ENCODE peak calls at places on chromosomes 16 and 17, in five cellular contexts. Z is NCI-H1105 treated with DMSO at 0.1 percent for 48 hours; X is AG04450; V is fibroblast of the aortic adventitia; O is activated naive CD4-positive, alpha-beta T cell treated with anti-CD3 and anti-CD28 coated beads for 36 hours. J is an unnamed sample.

GRCh38 chr16:66608241-66609138 is 4.0 kb downstream of the CMTM3 start:
- DNase-seq in V (peak; percentile 89), Z (peak; percentile 54), O (peak; percentile 89), X (peak; percentile 71), J (peak; percentile 74)

GRCh38 chr17:72858826-72859495 is 233.5 kb downstream of the SLC39A11 start:
- DNase-seq in O (no peak), V (no peak), Z (no peak), X (no peak), J (no peak)

GRCh38 chr17:66889480-66890230 is 54.7 kb downstream of the CACNG5 start:
- DNase-seq in Z (peak; percentile 90), X (no peak), V (no peak), O (no peak), J (no peak)

GRCh38 chr17:71902931-71903506 is 217.8 kb upstream of the SOX9 start:
- DNase-seq in X (no peak), Z (no peak), O (no peak), V (no peak), J (no peak)

GRCh38 chr16:10231563-10231962 is 49.3 kb upstream of the GRIN2A start:
- DNase-seq in X (no peak), O (no peak), V (no peak), Z (no peak), J (no peak)

GRCh38 chr16:80176114-80176513 is 364.7 kb upstream of the DYNLRB2 start:
- DNase-seq in Z (no peak), O (no peak), V (no peak), X (no peak), J (no peak)

GRCh38 chr16:508884-509736 is 18.4 kb upstream of the CAPN15 start:
- DNase-seq in X (no peak), O (no peak), V (no peak), Z (no peak), J (no peak)

GRCh38 chr17:76498886-76499667 is 2.1 kb downstream of the RHBDF2 start:
- DNase-seq in O (no peak), X (no peak), Z (no peak), V (no peak), J (no peak)

GRCh38 chr17:74446551-74447500 is 14.9 kb downstream of the GPRC5C start:
- DNase-seq in X (no peak), Z (no peak), O (peak; percentile 29), V (no peak), J (no peak)

GRCh38 chr16:70753694-70754325 is 47.1 kb downstream of the VAC14 start:
- DNase-seq in O (no peak), V (no peak), X (no peak), Z (no peak), J (no peak)

GRCh38 chr16:11748404-11749254 is 6.0 kb upstream of the TXNDC11 start:
- DNase-seq in Z (no peak), X (no peak), O (no peak), V (no peak), J (no peak)

GRCh38 chr17:81684442-81684911 is 666 bp downstream of the HGS start:
- DNase-seq in O (peak; percentile 27), Z (no peak), X (no peak), V (peak; percentile 81), J (no peak)

GRCh38 chr16:31703526-31704128 is 170.0 kb upstream of the ZNF267 start:
- DNase-seq in Z (no peak), X (no peak), O (no peak), V (no peak), J (no peak)

GRCh38 chr17:410674-411401 is 58.2 kb upstream of the RPH3AL start:
- DNase-seq in X (no peak), Z (no peak), V (peak; percentile 28), O (peak; percentile 56), J (peak; percentile 56)

GRCh38 chr16:11079657-11080187 is 135.4 kb downstream of the CLEC16A start:
- DNase-seq in V (peak; percentile 88), X (peak; percentile 93), Z (no peak), O (peak; percentile 74), J (no peak)

GRCh38 chr17:28481081-28481571 is 7.7 kb downstream of the SLC13A2 start:
- DNase-seq in X (no peak), V (no peak), O (no peak), Z (no peak), J (no peak)

GRCh38 chr17:17934796-17935195 is 37.4 kb downstream of the TOM1L2 start:
- DNase-seq in X (no peak), Z (no peak), V (no peak), O (no peak), J (no peak)

J was measured in effector CD8-positive, alpha-beta T cell.